ENCODE peak calls at places on chromosomes 11 and 22, in nine cellular contexts. M is A549; D is stimulated activated CD4-positive, alpha-beta T cell treated with anti-CD3 and anti-CD28 coated beads, Interleukin-1b, Interleukin-23, amount 100 ng/mL, for 4 hours; U is DND-41; N is brain pericyte; C is ELR; K is Peyer's patch; P is kidney epithelial cell; W is NCI-H2029. Q is an unnamed sample.

GRCh38 chr11:120223793-120224192 is 13.0 kb downstream of the OAF start:
- DNase-seq in K (no peak), C (no peak), U (no peak), N (no peak), D (no peak), P (no peak), W (no peak), M (no peak), Q (no peak)

GRCh38 chr11:57387284-57388030 is 3.0 kb downstream of the PRG2 start:
- DNase-seq in M (peak), C (no peak), U (no peak), W (peak), K (no peak), P (no peak), D (no peak), N (no peak), Q (no peak)

GRCh38 chr22:44020981-44021380 is 3.1 kb upstream of the PARVB start:
- DNase-seq in C (peak), D (no peak), K (no peak), N (no peak), P (no peak), W (no peak), U (no peak), M (no peak), Q (no peak)

GRCh38 chr11:123429851-123430735 is at the start of gene GRAMD1B:
- DNase-seq in K (peak), C (peak), P (no peak), U (peak), M (peak), D (peak), W (peak), N (peak), Q (no peak)

GRCh38 chr22:43384863-43385262 is 27.0 kb upstream of the MPPED1 start:
- DNase-seq in N (no peak), U (no peak), C (no peak), M (no peak), W (no peak), K (no peak), D (no peak), P (no peak), Q (no peak)

GRCh38 chr11:103893366-103893765 is 143.1 kb upstream of the DDI1 start:
- DNase-seq in D (no peak), W (no peak), P (no peak), K (no peak), M (no peak), N (no peak), C (peak), U (no peak), Q (no peak)

GRCh38 chr11:2419638-2420501 is 19.3 kb downstream of the TSSC4 start:
- DNase-seq in K (peak), C (peak), U (peak), P (peak), W (peak), M (peak), D (peak), N (peak), Q (peak)

GRCh38 chr11:27184458-27185312 is 144.1 kb downstream of the BBOX1 start:
- DNase-seq in C (no peak), W (no peak), D (no peak), P (no peak), U (no peak), K (no peak), M (no peak), N (no peak), Q (no peak)

GRCh38 chr11:117839234-117839882 is 14.8 kb upstream of the FXYD2 start:
- DNase-seq in C (no peak), P (no peak), N (no peak), W (no peak), U (no peak), M (no peak), D (no peak), K (no peak), Q (no peak)

GRCh38 chr11:119423459-119424254 is 685 bp upstream of the THY1 start:
- DNase-seq in N (no peak), U (no peak), M (no peak), C (no peak), P (no peak), K (no peak), W (no peak), D (no peak), Q (no peak)

GRCh38 chr11:31449040-31449439 is 60.4 kb downstream of the IMMP1L start:
- DNase-seq in M (no peak), U (no peak), N (no peak), W (no peak), K (no peak), P (no peak), D (no peak), C (no peak), Q (no peak)

GRCh38 chr11:12042215-12042676 is 33.8 kb upstream of the DKK3 start:
- DNase-seq in W (no peak), N (no peak), C (peak), U (no peak), K (no peak), D (no peak), P (peak), M (peak), Q (no peak)

GRCh38 chr11:41716862-41717261 is 257.4 kb upstream of the LRRC4C start:
- DNase-seq in P (no peak), W (no peak), N (no peak), D (no peak), M (no peak), U (no peak), K (no peak), C (no peak), Q (no peak)

GRCh38 chr11:105489431-105489830 is 120.4 kb upstream of the GRIA4 start:
- DNase-seq in M (no peak), D (no peak), P (no peak), K (no peak), W (no peak), U (no peak), C (peak), N (no peak), Q (no peak)

GRCh38 chr11:6655020-6655789 is 404 bp downstream of the DCHS1 start:
- DNase-seq in W (no peak), C (peak), D (peak), K (no peak), U (no peak), M (no peak), P (no peak), N (no peak), Q (no peak)

GRCh38 chr11:1049431-1049891 is 12.9 kb upstream of the MUC6 start:
- DNase-seq in N (no peak), K (no peak), D (no peak), M (no peak), C (no peak), U (no peak), W (peak), P (no peak), Q (no peak)

GRCh38 chr11:115674176-115674575 is 170.0 kb upstream of the CADM1 start:
- DNase-seq in U (no peak), D (no peak), C (no peak), N (no peak), K (no peak), W (no peak), M (no peak), P (no peak), Q (no peak)

Q was measured in LNCaP clone FGC.